ENCODE peak calls at places on chromosomes 6 and 20, in six cellular contexts. C, F, R, H, J and D are unnamed samples.

GRCh38 chr6:110509617-110510231 is 33.3 kb upstream of the SLC22A16 start:
- DNase-seq in F (no peak), C (no peak), J (peak), H (peak), R (no peak), D (peak)

GRCh38 chr6:31058128-31058894 is 48.0 kb downstream of the MUC22 start:
- DNase-seq in H (peak), J (peak), C (no peak), F (peak), R (peak), D (peak)

GRCh38 chr6:2450546-2450945 is 205.1 kb upstream of the GMDS start:
- DNase-seq in R (no peak), C (peak), F (no peak), H (no peak), J (no peak), D (no peak)

GRCh38 chr6:128259735-128260685 is 260.4 kb downstream of the PTPRK start:
- DNase-seq in F (no peak), R (no peak), J (no peak), C (no peak), H (no peak), D (no peak)

GRCh38 chr6:12324741-12325140 is 34.6 kb downstream of the EDN1 start:
- DNase-seq in C (no peak), H (no peak), R (no peak), F (no peak), J (no peak), D (no peak)

GRCh38 chr6:24599686-24600399 is 46.1 kb downstream of the KIAA0319 start:
- DNase-seq in C (no peak), F (no peak), H (no peak), R (no peak), J (no peak), D (no peak)

GRCh38 chr20:36408219-36408618 is 102.1 kb downstream of the DLGAP4 start:
- DNase-seq in H (peak), F (no peak), C (no peak), J (peak), R (peak), D (no peak)

GRCh38 chr6:99338188-99338587 is 11.3 kb downstream of the FAXC start:
- DNase-seq in J (no peak), R (no peak), F (no peak), H (no peak), C (no peak), D (no peak)

GRCh38 chr6:22413681-22414305 is 117.0 kb upstream of the PRL start:
- DNase-seq in J (peak), H (peak), C (no peak), F (no peak), R (no peak), D (peak)

GRCh38 chr20:41191562-41192500 is 54.5 kb downstream of the PLCG1 start:
- DNase-seq in H (no peak), J (no peak), F (no peak), C (no peak), R (no peak), D (no peak)

GRCh38 chr6:108350528-108350927 is 55.7 kb downstream of the AFG1L start:
- DNase-seq in F (no peak), J (no peak), C (no peak), H (no peak), R (no peak), D (no peak)

GRCh38 chr6:111958534-111958933 is 85.3 kb upstream of the FYN start:
- DNase-seq in F (no peak), H (no peak), C (no peak), J (no peak), R (no peak), D (no peak)

GRCh38 chr6:132811276-132811675 is 3.1 kb upstream of the RPS12 start:
- DNase-seq in F (no peak), J (peak), R (no peak), C (no peak), H (peak), D (peak)

GRCh38 chr6:113447088-113447831 is 409.9 kb upstream of the MARCKS start:
- DNase-seq in C (no peak), R (no peak), J (peak), H (peak), F (peak), D (peak)

GRCh38 chr6:36756761-36757160 is 59.1 kb downstream of the RAB44 start:
- DNase-seq in R (no peak), H (no peak), J (no peak), F (no peak), C (no peak), D (no peak)

GRCh38 chr6:36758516-36759176 is 61.0 kb downstream of the RAB44 start:
- DNase-seq in J (no peak), F (no peak), R (peak), H (no peak), C (no peak), D (no peak)

GRCh38 chr6:36759177-36759757 is 61.6 kb downstream of the RAB44 start:
- DNase-seq in H (peak), J (peak), R (peak), F (peak), C (peak), D (peak)

GRCh38 chr6:36757206-36757605 is 59.6 kb downstream of the RAB44 start:
- DNase-seq in H (no peak), R (no peak), C (no peak), J (no peak), F (no peak), D (no peak)

DNA sequence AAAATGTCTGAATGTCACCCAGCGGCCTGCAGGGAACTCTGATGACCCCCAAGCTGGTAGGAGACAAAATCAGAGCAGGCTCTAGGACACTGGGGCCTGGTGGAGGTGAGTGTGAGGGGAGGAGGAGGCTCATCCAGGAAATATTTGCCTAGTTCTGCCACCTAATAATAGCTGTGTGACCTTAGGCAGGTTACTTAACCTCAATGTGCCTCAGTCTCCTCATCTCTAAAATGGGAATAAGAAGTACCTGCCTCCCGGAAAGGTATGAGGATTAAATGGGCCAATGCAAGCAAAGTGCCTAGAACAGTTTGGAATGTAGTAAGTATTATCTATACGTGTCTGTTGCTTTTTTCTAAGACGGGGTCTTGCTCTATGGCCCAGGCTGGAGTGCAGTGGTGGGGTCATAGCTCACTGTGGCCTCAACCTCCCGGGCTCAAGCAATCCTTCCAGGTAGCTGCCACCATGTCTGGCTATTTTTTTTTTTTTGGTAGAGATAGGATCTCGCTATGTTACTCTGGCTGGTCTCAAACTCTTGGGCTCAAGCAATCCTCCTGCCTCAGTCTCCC is 60.4 kb downstream of the RAB44 start:
- DNase-seq in R (no peak), H (no peak), C (no peak), J (no peak), F (no peak), D (no peak)
- H3K4me3 ChIP-seq in R (no peak), H (no peak), C (no peak), J (no peak), F (no peak), D (no peak)

DNA sequence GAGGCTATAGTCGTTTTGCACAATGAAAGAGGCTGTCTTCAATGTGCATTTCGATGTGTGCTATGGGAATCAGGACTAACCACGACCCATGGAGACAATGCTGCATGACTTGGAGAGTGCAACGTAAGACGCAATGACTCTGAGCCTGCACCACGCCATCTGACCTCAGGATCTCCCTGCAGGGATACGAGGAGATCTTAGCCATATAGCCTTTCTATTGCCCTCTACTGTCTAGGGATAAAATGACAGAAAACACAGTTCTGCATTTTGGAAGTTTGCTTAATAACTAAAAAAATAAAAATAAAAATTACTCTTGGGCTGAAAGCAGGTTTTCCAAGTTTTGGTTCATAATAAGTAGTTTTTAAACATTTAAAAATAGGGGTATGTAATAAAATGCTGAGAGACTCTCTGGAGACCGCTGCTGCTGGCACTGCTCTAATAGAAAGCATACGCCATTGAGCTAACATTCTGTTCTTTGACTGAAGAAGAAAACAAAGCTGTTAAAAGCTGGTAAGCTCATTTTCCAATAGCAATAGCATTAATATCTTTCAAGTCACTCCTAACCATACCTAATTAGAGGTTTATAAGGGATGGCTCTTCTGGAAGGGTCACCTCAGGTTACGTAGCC is 87.2 kb downstream of the PDE7B start:
- DNase-seq in C (peak), F (no peak), J (peak), H (peak), R (peak), D (peak)
- TF ChIP-seq CTCF in C (peak), F (peak), J (peak), H (peak), R (peak), D (peak)

DNA sequence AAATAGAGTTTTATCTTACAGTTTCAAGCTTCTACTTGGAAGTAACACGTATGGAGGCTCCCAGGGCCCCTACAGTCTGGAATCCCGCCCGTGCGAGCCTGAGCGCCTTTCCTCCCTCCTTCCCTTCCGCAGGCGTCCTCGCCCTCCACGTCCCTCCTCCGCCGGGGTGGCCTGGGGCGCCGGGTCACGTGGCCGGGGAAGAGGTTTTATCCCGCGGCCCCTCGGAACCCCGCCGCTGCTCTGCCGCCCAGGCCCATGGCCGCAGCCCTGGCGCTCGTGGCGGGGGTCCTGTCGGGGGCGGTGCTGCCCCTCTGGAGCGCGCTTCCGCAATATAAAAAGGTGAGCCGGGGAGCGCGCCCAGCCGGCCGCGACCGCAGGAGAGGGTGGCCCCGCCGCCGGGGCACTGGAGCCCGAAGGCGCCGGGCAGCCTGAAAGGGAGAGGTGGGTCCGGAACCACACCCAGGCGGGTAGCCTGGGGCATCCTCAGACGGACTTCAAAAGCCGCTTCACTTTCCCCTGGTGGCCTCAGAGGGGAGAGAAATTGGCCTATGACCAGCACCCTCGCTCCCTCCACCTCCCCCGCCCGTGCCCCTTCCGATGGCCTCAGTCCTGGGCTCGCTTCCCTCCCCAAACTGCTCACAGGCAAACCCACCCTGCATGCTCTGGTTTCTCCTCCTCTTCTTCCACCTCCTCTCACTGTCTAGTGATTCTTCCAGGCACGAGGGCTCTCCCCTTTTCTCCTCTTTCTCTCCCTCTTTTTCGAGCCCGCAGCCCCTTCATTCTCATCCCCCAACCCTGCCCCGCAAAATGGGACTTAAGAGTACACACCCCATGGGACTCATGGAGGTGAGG is at the start of gene CLPSL2:
- DNase-seq in C (no peak), J (no peak), H (no peak), R (peak), F (no peak), D (no peak)
- H3K4me3 ChIP-seq in C (peak), J (peak), H (peak), R (peak), F (peak), D (peak)

DNA sequence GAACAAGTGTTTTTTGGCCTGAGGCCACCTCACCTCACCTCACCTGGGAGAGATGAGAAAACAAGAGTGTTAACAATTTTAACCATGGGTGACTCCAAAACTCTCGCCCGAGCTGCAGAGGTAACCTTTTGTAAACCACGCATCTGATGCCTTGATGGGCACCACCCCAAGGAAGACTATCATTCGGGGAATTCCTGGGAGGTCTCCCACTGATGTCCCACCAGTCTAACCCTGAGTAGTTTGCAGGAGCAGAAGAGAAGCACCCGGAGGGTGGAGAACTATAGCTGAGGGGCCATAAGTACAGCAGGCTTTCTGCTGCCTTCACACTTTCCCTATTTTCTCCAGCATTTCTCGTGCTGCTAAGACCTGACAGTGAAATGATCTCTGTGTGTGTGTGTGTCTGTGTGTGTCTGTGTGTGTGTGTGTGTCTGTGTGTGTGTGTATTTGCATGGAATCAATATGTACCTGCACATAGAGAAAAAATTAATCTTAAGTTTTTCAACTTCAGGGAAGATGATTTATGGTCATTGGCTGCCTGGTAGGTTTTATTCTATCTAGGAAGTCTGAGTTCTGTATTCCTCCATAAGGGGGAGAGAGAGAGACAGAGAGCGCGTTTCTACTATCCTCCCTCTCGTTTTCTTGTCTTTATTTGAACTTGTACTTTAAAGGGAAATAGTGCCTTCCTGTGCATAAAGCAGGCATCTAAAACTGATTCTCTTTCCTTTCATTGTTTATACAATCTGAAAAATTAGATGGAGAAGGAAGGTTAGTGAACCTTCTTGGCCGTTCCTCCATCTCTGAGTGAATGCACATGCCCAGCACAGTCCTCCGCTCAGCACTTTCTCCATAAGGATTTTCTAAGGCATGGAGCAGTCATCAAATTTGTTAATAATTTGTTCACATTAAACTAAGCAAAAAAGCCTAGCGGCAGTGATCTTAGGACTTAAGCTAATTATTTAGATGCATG is 75.9 kb downstream of the CAP2 start:
- DNase-seq in C (no peak), R (no peak), J (no peak), F (no peak), H (peak), D (no peak)
- TF ChIP-seq CTCF in C (peak), R (peak), J (no peak), F (peak), H (peak), D (peak)

DNA sequence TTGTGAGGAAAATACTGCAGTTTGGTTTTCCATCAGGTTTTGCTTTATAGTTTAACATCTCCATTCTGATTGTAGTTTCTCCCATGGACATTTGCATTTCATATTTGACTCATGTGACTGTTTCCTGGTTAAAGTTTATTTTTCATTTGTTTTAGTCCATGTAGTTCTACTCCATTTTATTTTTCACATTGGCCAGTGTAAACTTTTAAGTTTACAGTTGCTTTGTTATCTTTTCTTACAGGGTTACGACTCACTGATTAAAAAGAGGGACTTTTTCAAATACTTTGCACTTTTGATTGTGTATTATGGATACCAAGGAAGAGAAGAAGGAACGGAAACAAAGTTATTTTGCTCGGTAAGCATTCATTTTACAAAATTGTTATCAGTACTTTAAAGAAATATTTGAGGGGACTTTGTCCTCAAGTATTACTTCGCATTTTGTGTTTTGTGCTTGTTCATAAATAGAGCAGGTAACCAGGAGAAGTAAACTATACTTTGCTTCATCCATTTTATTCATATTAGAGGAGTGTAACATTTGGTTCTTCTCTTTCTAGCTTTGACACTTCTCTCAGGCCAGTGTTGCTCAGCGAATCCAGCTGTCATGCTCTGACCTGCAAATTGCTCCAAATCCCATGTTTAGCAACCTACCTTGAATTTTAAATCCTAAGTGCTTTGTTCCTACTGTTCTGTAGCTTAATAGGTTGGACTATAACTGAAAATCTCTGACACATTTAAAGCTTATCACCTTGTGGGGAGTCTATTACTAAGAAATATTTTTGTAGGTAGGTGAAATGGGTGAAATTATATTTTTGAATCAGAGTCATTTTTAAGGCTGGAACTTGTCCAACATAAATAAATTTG is 24.5 kb downstream of the NCOA7 start:
- DNase-seq in J (no peak), H (no peak), F (no peak), R (no peak), C (no peak), D (no peak)
- H3K4me3 ChIP-seq in J (no peak), H (no peak), F (no peak), R (no peak), C (no peak), D (no peak)

GRCh38 chr6:15426395-15426794 is 180.5 kb downstream of the JARID2 start:
- DNase-seq in J (no peak), F (no peak), R (no peak), H (no peak), C (no peak), D (no peak)
- TF ChIP-seq CTCF in J (no peak), F (no peak), R (no peak), H (no peak), C (no peak), D (no peak)

DNA sequence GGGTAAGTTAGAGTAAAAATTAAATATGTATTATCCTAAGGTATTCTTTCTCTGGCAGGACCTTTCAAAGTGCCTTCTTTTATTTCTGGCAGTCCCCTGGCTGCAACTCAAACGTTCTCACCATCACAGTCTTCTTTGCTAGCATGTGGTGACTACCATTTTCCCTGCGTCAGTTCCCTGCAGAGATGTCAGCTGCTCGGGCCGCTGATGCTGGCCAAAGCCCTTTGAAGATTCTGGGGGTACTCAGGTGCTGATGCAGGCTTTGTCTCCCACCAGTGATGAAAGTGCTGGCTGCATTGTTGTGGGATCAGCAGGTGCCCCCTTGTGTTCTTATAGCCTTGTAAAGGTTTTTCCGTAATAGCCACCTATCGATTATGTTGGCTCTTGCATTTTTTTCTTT is 140.1 kb downstream of the BTBD3 start:
- DNase-seq in R (no peak), J (no peak), F (no peak), H (no peak), C (no peak), D (no peak)
- H3K4me3 ChIP-seq in R (no peak), J (no peak), F (no peak), H (no peak), C (no peak), D (no peak)

GRCh38 chr6:140319209-140319608 is 944.8 kb upstream of the CITED2 start:
- DNase-seq in J (peak), F (peak), R (no peak), C (no peak), H (peak), D (peak)
- TF ChIP-seq CTCF in J (no peak), F (no peak), R (no peak), C (no peak), H (no peak), D (no peak)

GRCh38 chr6:14638932-14639875 is 521.6 kb downstream of the CD83 start:
- DNase-seq in C (peak), J (peak), F (no peak), H (peak), R (peak), D (peak)
- H3K4me3 ChIP-seq in C (peak), J (peak), F (no peak), H (peak), R (peak), D (peak)